ENCODE peak calls at places on chromosomes 1 and 21, in eight cellular contexts. E, F, P, D, N, T, K and G are unnamed samples.

GRCh38 chr1:160127865-160128523 is 12.4 kb downstream of the ATP1A2 start:
- DNase-seq in E (no peak), F (peak), P (peak), D (peak), N (no peak), T (peak), K (no peak), G (peak)

GRCh38 chr1:18090636-18091035 is 17.0 kb upstream of the IGSF21 start:
- DNase-seq in E (no peak), F (no peak), P (no peak), D (no peak), N (no peak), T (no peak), K (no peak), G (no peak)

GRCh38 chr1:165603810-165604209 is 27.2 kb upstream of the MGST3 start:
- DNase-seq in E (no peak), F (no peak), P (no peak), D (no peak), N (no peak), T (no peak), K (no peak), G (no peak)

GRCh38 chr1:12343823-12344487 is 114.1 kb downstream of the VPS13D start:
- DNase-seq in E (no peak), F (no peak), P (no peak), D (no peak), N (no peak), T (no peak), K (no peak), G (no peak)

GRCh38 chr1:11180342-11180744 is 8.8 kb upstream of the ANGPTL7 start:
- DNase-seq in E (no peak), F (peak), P (peak), D (no peak), N (no peak), T (peak), K (no peak), G (no peak)

GRCh38 chr1:181144238-181144637 is 55.7 kb downstream of the IER5 start:
- DNase-seq in E (no peak), F (no peak), P (no peak), D (no peak), N (no peak), T (no peak), K (no peak), G (no peak)

GRCh38 chr1:190759807-190760206 is 282.1 kb upstream of the BRINP3 start:
- DNase-seq in E (no peak), F (no peak), P (no peak), D (no peak), N (no peak), T (no peak), K (no peak), G (no peak)

GRCh38 chr1:238811211-238811610 is 575.2 kb upstream of the CHRM3 start:
- DNase-seq in E (no peak), F (no peak), P (no peak), D (no peak), N (no peak), T (peak), K (no peak), G (no peak)

GRCh38 chr1:185837711-185838110 is 103.5 kb downstream of the HMCN1 start:
- DNase-seq in E (no peak), F (peak), P (no peak), D (no peak), N (no peak), T (peak), K (no peak), G (no peak)

GRCh38 chr21:44400791-44401385 is 47.5 kb downstream of the TRPM2 start:
- DNase-seq in E (no peak), F (no peak), P (no peak), D (no peak), N (no peak), T (no peak), K (no peak), G (no peak)

GRCh38 chr1:999797-1000356 is at the start of gene HES4:
- DNase-seq in E (peak), F (peak), P (peak), D (peak), N (peak), T (peak), K (peak), G (peak)

GRCh38 chr1:84367219-84367618 is 31.1 kb upstream of the DNASE2B start:
- DNase-seq in E (no peak), F (no peak), P (no peak), D (no peak), N (no peak), T (no peak), K (no peak), G (no peak)

GRCh38 chr21:23162213-23162946 is 2164.2 kb downstream of the NCAM2 start:
- DNase-seq in E (no peak), F (no peak), P (no peak), D (no peak), N (no peak), T (no peak), K (no peak), G (peak)

GRCh38 chr1:39720094-39720999 is 18.3 kb upstream of the PPIE start:
- DNase-seq in E (no peak), F (peak), P (peak), D (no peak), N (no peak), T (peak), K (no peak), G (peak)

DNA sequence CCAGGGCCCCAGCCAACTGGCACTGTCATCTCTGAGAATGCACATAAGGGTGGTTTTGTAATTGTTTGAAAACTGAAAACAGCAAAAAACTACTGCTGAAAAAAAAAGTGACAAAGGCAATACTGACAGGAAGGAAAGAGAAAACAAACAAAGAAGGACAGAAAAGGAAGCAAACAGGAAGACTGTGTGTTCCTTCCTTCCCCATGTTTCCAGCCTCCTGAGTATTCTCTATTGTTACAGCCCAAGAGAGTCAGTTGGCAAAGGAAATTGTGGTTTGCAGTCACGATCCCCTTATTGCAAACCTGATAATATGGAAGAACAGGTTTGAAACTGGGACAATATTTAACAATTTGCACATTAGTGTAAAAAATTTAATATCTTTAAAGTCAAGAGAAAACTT is 1177.6 kb downstream of the PLA2G4A start:
- DNase-seq in E (no peak), F (no peak), P (no peak), D (no peak), N (no peak), T (no peak), K (no peak), G (no peak)
- H3K4me3 ChIP-seq in E (no peak), F (no peak), P (no peak), D (no peak), N (no peak), T (no peak), K (no peak), G (no peak)

GRCh38 chr1:155872527-155872926 is 13.2 kb downstream of the SYT11 start:
- DNase-seq in E (no peak), F (no peak), P (no peak), D (peak), N (no peak), T (no peak), K (no peak), G (no peak)
- H3K4me3 ChIP-seq in E (no peak), F (no peak), P (no peak), D (no peak), N (no peak), T (no peak), K (no peak), G (no peak)

DNA sequence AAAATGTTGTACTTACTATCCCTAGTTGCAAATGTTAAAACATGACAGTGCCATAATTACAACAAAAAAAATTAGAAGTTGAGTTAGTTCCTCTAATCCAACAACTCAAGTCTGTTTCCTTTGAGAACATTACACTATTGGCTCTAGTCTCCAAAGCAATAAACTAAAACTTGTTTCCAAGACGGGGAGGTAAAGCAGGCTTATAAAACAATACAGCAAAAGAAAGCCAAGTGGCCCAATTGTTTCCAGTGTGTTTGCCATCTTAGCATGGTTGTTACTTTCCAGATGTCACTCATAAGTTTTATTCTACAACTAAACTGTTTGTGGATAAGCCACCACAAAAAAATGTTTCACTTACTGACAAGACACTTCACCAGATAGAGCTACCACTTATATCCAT is 11.5 kb downstream of the KYAT3 start:
- DNase-seq in E (no peak), F (no peak), P (no peak), D (no peak), N (no peak), T (peak), K (no peak), G (no peak)
- H3K4me3 ChIP-seq in E (no peak), F (no peak), P (no peak), D (no peak), N (no peak), T (no peak), K (no peak), G (no peak)

DNA sequence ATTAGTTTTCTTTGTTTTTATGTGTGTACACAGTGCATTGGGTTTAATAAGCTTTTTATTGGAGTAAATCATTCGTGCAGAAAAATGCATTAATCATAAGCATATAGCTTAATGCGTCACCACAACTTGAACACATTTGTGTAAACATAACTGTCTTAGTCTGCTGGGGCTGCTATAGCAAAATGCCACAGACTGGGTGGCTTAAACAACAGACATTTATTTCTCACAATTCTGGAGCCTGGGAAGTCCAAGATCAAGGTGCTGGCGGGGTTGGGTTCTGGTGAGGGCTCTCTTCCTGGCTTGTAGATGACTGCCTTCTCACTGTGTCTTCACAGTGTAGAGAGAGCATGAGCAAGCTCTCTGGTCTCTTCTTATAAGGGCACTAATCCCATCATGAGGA is 17.6 kb upstream of the SLC6A9 start:
- DNase-seq in E (no peak), F (peak), P (peak), D (no peak), N (no peak), T (peak), K (no peak), G (peak)
- H3K4me3 ChIP-seq in E (no peak), F (no peak), P (no peak), D (no peak), N (no peak), T (no peak), K (no peak), G (no peak)

GRCh38 chr1:158700552-158700951 is at the start of gene OR6K2:
- DNase-seq in E (no peak), F (no peak), P (no peak), D (no peak), N (no peak), T (no peak), K (no peak), G (no peak)
- H3K4me3 ChIP-seq in E (no peak), F (no peak), P (no peak), D (no peak), N (no peak), T (no peak), K (no peak), G (no peak)

GRCh38 chr1:150257624-150258274 is at the start of gene CA14:
- DNase-seq in E (no peak), F (no peak), P (no peak), D (peak), N (no peak), T (no peak), K (no peak), G (no peak)
- H3K4me3 ChIP-seq in E (peak), F (no peak), P (peak), D (peak), N (no peak), T (no peak), K (no peak), G (no peak)